ENCODE peak calls at places on chromosomes 4 and X, in eight cellular contexts. B is activated T-helper 1 cell treated with anti-CD3 and anti-CD28 coated beads, Interleukin-2, amount 50 U/mL, for 16 hours; T is GM23248; S is sciatic nerve; Z is Daoy; E is NCI-H2081; R is stimulated activated CD4-positive, alpha-beta T cell treated with anti-CD3 and anti-CD28 coated beads, Interleukin-1b, Interleukin-23, amount 100 ng/mL, for 48 hours; D is WTC11. O is an unnamed sample.

GRCh38 chr4:169604131-169604900 is 8.1 kb downstream of the NEK1 start:
- DNase-seq in R (peak), E (no peak), T (peak), Z (peak), B (no peak), D (no peak), S (no peak), O (peak)

GRCh38 chr4:25852105-25852504 is 10.7 kb downstream of the SEL1L3 start:
- DNase-seq in E (no peak), T (no peak), Z (no peak), B (no peak), R (no peak), S (no peak), D (no peak), O (no peak)

GRCh38 chr4:128354205-128354821 is 66.7 kb upstream of the PGRMC2 start:
- DNase-seq in S (no peak), T (peak), E (no peak), D (no peak), B (no peak), Z (peak), R (no peak), O (peak)

GRCh38 chr4:680565-680930 is 6.2 kb downstream of the MYL5 start:
- DNase-seq in S (no peak), T (peak), E (no peak), B (no peak), R (no peak), Z (peak), D (no peak), O (no peak)

GRCh38 chr4:128220286-128221235 is 67.1 kb downstream of the PGRMC2 start:
- DNase-seq in Z (peak), E (peak), T (peak), B (no peak), R (no peak), S (no peak), D (no peak), O (peak)

GRCh38 chr4:82489076-82489475 is 58.7 kb downstream of the ENOPH1 start:
- DNase-seq in R (no peak), S (no peak), B (no peak), T (no peak), D (no peak), Z (no peak), E (no peak), O (no peak)

GRCh38 chr4:168522371-168522770 is 25.5 kb downstream of the PALLD start:
- DNase-seq in Z (no peak), T (no peak), B (no peak), E (no peak), S (no peak), D (no peak), R (no peak), O (no peak)

GRCh38 chrX:130094712-130095111 is 15.6 kb downstream of the ELF4 start:
- DNase-seq in B (no peak), R (no peak), S (no peak), Z (no peak), E (no peak), D (no peak), T (no peak), O (no peak)

GRCh38 chrX:13092455-13092941 is 48.1 kb upstream of the FAM9C start:
- DNase-seq in Z (no peak), S (no peak), R (peak), B (peak), D (no peak), E (no peak), T (no peak), O (no peak)

GRCh38 chr4:24889991-24890390 is 22.9 kb downstream of the CCDC149 start:
- DNase-seq in B (no peak), S (no peak), D (no peak), E (no peak), T (peak), Z (peak), R (no peak), O (no peak)

GRCh38 chr4:92236907-92237306 is 66.9 kb upstream of the GRID2 start:
- DNase-seq in B (no peak), S (no peak), E (no peak), Z (no peak), T (peak), R (no peak), D (no peak), O (peak)

GRCh38 chr4:89939464-89939863 is 44.8 kb downstream of the MMRN1 start:
- DNase-seq in E (no peak), T (no peak), D (no peak), S (no peak), Z (no peak), R (no peak), B (no peak), O (no peak)

GRCh38 chr4:147078362-147078761 is 132.7 kb upstream of the TTC29 start:
- DNase-seq in T (peak), B (no peak), S (no peak), Z (no peak), E (no peak), D (no peak), R (no peak), O (peak)

GRCh38 chr4:7397206-7398103 is 37.3 kb downstream of the PSAPL1 start:
- DNase-seq in B (no peak), E (no peak), R (no peak), D (no peak), T (no peak), S (peak), Z (no peak), O (no peak)

GRCh38 chr4:13559414-13559813 is 15.1 kb upstream of the NKX3-2 start:
- DNase-seq in T (peak), R (no peak), Z (peak), S (no peak), B (no peak), E (no peak), D (no peak), O (peak)

GRCh38 chr4:119946359-119946758 is 120.3 kb downstream of the MAD2L1 start:
- DNase-seq in T (no peak), E (no peak), S (no peak), B (no peak), D (no peak), Z (no peak), R (no peak), O (no peak)

GRCh38 chr4:53573696-53574095 is 17.6 kb downstream of the LNX1 start:
- DNase-seq in T (no peak), D (no peak), S (no peak), B (no peak), R (no peak), E (no peak), Z (peak), O (no peak)

GRCh38 chr4:53804719-53805118 is 213.4 kb upstream of the LNX1 start:
- DNase-seq in R (peak), D (peak), T (peak), S (no peak), E (peak), Z (peak), B (no peak), O (no peak)

GRCh38 chr4:8917868-8918783 is 46.5 kb upstream of the HMX1 start:
- DNase-seq in E (peak), S (peak), Z (peak), B (peak), D (peak), R (peak), T (peak), O (peak)

GRCh38 chr4:186765673-186766546 is 42.3 kb upstream of the FAT1 start:
- DNase-seq in B (no peak), Z (no peak), D (no peak), T (no peak), E (no peak), R (no peak), S (no peak), O (no peak)

GRCh38 chrX:24963823-24964222 is 51.9 kb downstream of the ARX start:
- DNase-seq in S (no peak), D (no peak), B (no peak), T (no peak), Z (peak), R (no peak), E (no peak), O (no peak)

GRCh38 chrX:31420711-31421151 is 348.9 kb upstream of the FTHL17 start:
- DNase-seq in T (peak), D (no peak), R (no peak), Z (peak), E (no peak), B (no peak), S (no peak), O (no peak)

GRCh38 chr4:24624381-24624780 is 40.0 kb upstream of the DHX15 start:
- DNase-seq in T (no peak), S (no peak), D (no peak), Z (no peak), R (no peak), B (no peak), E (no peak), O (no peak)

GRCh38 chr4:82745173-82745842 is 53.3 kb downstream of the SCD5 start:
- DNase-seq in E (no peak), B (no peak), D (peak), Z (peak), R (no peak), T (peak), S (no peak), O (peak)

GRCh38 chr4:125736057-125736456 is 421.3 kb downstream of the FAT4 start:
- DNase-seq in E (no peak), B (no peak), Z (peak), R (no peak), S (no peak), T (peak), D (no peak), O (peak)

GRCh38 chr4:6272863-6273660 is 3.4 kb downstream of the WFS1 start:
- DNase-seq in B (no peak), T (peak), S (no peak), E (no peak), R (no peak), D (no peak), Z (peak), O (peak)

GRCh38 chrX:149504226-149504914 is 736 bp downstream of the IDS start:
- DNase-seq in S (no peak), B (peak), R (peak), T (peak), D (peak), E (no peak), Z (peak), O (peak)